ENCODE peak calls at places on chromosomes 4 and X, in five cellular contexts. W is AG04450, C is IMR-90, D is gastrocnemius medialis, N is AG04449. X is an unnamed sample.

GRCh38 chr4:8147231-8147970 is 11.2 kb downstream of the ABLIM2 start:
- DNase-seq in N (no peak), W (no peak), C (no peak), D (no peak), X (no peak)

GRCh38 chr4:88054909-88055308 is 47.5 kb downstream of the PKD2 start:
- DNase-seq in C (peak), N (no peak), D (no peak), W (peak), X (no peak)

GRCh38 chr4:169756971-169757574 is 671 bp downstream of the HPF1 start:
- DNase-seq in D (no peak), C (no peak), N (no peak), W (no peak), X (no peak)

GRCh38 chr4:173748353-173748752 is 218.3 kb upstream of the HAND2 start:
- DNase-seq in C (peak), D (no peak), W (no peak), N (no peak), X (no peak)

GRCh38 chr4:107453987-107454386 is 266.0 kb downstream of the PAPSS1 start:
- DNase-seq in C (no peak), D (no peak), W (no peak), N (no peak), X (no peak)

GRCh38 chr4:159360549-159360948 is 257.7 kb downstream of the RAPGEF2 start:
- DNase-seq in N (peak), D (no peak), C (peak), W (peak), X (peak)

GRCh38 chrX:69126642-69127041 is 38.6 kb downstream of the PJA1 start:
- DNase-seq in C (no peak), D (no peak), N (no peak), W (no peak), X (no peak)

GRCh38 chr4:1172971-1173757 is 781 bp upstream of the SPON2 start:
- DNase-seq in N (no peak), C (peak), W (peak), D (peak), X (peak)

GRCh38 chrX:95056901-95057300 is 1382.9 kb downstream of the FAM133A start:
- DNase-seq in W (no peak), C (peak), N (no peak), D (no peak), X (no peak)

GRCh38 chrX:40947276-40947675 is 138.0 kb upstream of the USP9X start:
- DNase-seq in N (no peak), W (no peak), D (no peak), C (peak), X (no peak)

GRCh38 chr4:109441858-109442480 is 8.4 kb downstream of the SEC24B start:
- DNase-seq in N (no peak), C (peak), D (no peak), W (no peak), X (no peak)

GRCh38 chrX:65668362-65669310 is 1.2 kb downstream of the MSN start:
- DNase-seq in C (peak), D (peak), W (no peak), N (peak), X (peak)

GRCh38 chr4:102008711-102009110 is 218.2 kb downstream of the BANK1 start:
- DNase-seq in D (no peak), W (no peak), C (no peak), N (no peak), X (no peak)

GRCh38 chrX:21766101-21766500 is 8.2 kb upstream of the SMPX start:
- DNase-seq in W (no peak), N (no peak), D (no peak), C (no peak), X (no peak)

DNA sequence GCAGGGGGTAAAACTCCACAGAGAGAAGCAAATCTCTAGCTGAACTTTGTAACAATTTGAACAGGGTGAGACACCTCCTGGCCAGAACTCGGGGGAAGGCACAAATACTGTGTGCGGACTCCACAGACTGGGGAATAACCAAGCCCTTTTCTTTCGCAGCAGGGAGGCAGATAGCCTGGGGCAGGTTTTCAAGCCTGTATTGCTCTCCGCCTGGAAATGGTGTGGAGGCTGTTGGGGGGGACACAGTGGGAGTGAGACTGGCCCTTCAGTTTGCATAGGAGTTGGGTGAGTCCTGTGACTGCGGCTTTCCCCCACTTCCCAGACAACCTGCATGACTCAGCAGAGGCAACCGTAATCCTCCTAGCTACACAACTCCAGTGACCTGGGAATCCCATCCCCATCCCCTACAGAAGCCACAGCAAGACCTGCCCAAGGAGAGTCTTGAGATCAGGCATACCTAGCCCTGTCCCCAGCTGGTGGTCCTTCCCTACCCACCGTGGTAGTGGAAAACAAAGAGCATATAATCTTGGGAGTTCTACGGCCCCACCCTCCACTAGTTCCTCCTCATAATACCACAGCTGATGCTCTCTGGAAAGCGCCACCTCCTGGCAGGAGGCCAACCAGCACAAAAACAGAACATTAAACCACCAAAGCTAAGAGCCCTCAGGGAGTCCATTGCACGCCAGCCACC is 12.9 kb upstream of the SMPX start:
- DNase-seq in D (no peak), C (no peak), N (no peak), W (no peak), X (no peak)
- TF ChIP-seq CTCF in D (no peak), C (no peak), N (no peak), W (no peak), X (no peak)

DNA sequence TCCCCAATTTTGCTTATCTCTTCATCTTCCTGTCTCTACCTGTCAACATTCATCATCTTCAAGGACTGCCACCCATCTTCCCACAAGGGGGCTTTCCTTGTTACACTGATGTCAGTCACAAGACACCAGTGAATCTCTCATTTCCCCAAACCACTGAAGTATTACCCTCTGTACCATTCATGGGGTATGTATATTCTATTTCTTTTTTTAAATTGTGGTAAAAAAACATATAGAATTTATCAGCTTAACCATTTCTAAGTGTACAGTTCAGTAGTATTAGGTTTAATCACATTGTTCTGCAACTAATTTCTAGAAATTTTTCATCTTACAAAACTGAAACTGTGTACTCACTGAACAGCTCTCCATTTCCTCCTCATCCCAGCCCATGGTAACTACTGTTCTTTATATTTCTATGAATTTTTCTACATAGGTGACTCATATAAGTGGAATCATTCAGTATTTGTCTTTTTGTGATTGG is 98.6 kb downstream of the LARP7 start:
- DNase-seq in W (no peak), D (no peak), C (no peak), N (no peak), X (no peak)
- H3K4me3 ChIP-seq in W (no peak), D (no peak), C (no peak), N (no peak), X (no peak)

GRCh38 chr4:144179152-144179739 is 38.7 kb upstream of the GYPA start:
- DNase-seq in N (no peak), C (no peak), D (no peak), W (no peak), X (no peak)

GRCh38 chr4:144176476-144176875 is 36.0 kb upstream of the GYPA start:
- DNase-seq in W (no peak), D (no peak), C (no peak), N (no peak), X (no peak)

GRCh38 chr4:144178414-144178813 is 37.9 kb upstream of the GYPA start:
- DNase-seq in W (no peak), D (no peak), C (no peak), N (no peak), X (no peak)

GRCh38 chr4:144171697-144172096 is 31.2 kb upstream of the GYPA start:
- DNase-seq in N (no peak), C (no peak), W (no peak), D (no peak), X (no peak)

DNA sequence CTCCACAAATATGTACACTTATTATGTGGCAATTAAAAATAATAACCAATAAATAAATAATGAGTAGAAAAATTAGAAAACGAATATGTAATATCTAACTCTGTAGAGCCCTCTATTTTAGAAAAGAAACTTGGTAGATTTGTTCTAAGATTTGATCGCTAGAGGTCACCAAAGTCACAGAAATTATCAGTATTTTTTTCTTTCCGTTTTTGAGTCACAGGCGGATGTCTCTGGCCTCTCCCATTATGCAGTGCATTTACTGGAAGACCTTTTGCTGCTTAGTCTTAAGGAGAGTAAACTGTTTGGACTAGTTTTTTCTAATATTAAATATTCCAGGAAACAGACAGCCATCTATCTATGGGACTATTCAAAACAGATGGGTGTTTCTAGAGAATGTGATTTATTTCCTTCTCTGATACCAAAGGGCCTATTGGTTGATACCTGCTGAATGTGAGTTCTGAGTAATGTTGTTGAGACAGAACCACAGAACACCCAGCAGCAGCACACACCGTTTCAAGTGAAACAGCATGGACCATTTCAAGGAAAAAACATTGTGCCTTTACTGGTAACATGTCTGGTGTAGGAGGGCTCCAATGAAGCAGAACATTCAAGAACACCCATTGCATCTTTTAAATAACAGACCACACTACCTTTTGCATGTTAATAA is 34.0 kb upstream of the GYPA start:
- DNase-seq in W (peak), D (no peak), C (peak), N (peak), X (peak)
- TF ChIP-seq CTCF in W (peak), D (peak), C (peak), N (no peak), X (no peak)

DNA sequence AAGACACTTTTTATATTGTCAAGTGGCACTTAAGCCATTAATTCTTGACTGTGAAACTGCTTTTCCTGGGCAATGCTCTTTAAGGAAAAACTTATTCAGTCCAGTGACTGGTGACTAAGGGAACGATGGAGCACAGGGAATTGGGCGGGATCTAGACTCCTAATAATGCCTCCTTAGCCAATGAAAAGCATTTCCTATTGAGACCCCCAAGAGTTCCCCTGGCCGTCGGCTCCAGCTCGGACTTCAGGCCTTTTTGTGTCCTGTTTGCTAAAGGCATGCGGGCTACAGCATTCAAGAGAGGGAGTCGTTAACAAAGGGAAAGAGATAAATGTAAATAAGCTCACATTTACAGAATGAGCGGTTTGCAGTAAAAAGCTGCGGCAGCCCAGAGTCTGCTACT is at the start of gene LPAR4:
- DNase-seq in C (no peak), N (no peak), W (no peak), D (no peak), X (no peak)
- H3K4me3 ChIP-seq in C (peak), N (peak), W (no peak), D (no peak), X (no peak)

DNA sequence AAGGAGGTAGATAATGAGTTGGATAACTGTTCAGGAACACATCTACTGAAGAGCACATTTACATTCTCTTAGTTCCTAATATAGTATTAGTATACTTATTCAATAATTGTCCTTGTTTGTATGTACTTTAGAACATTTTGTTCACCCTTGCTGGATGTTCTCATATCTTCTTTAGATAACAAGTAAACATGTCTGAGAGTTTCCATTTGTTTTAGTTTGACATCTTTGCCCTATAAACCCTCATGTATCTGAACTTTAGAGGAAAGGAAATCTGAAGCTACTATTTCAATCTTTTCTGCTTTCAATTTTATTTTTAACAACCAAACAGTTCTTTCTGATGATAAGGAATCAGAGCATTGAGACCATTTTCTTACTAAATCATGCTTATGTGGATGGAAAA is 518.6 kb downstream of the RPA4 start:
- DNase-seq in N (no peak), C (no peak), W (no peak), D (no peak), X (no peak)
- TF ChIP-seq CTCF in N (no peak), C (no peak), W (no peak), D (no peak), X (no peak)

GRCh38 chr4:140567722-140568121 is 1.0 kb downstream of the UCP1 start:
- DNase-seq in C (no peak), D (no peak), N (no peak), W (no peak), X (no peak)
- H3K4me3 ChIP-seq in C (no peak), D (peak), N (no peak), W (peak), X (no peak)

DNA sequence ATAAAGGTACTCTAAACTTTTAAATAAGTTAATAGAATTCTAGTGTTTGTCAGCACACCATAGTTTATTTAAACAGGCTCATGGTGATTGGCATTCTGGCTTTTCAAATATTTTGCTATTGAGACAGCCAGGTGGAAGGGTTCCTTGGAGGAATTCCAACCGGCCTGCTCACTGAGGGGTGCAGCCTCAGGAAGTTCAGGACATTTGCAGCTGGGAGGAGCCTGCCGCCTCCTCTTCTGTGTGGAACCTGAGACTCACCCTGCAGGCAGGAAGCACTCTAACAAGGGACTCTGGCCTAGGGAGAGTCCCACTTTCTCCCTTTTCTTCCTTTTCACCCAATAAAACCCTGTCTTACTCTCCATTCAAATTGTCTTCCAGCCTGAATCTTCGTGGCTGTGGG is 1328.0 kb downstream of the FSTL5 start:
- DNase-seq in C (no peak), W (no peak), N (no peak), D (no peak), X (no peak)
- TF ChIP-seq CTCF in C (no peak), W (no peak), N (no peak), D (no peak), X (no peak)

DNA sequence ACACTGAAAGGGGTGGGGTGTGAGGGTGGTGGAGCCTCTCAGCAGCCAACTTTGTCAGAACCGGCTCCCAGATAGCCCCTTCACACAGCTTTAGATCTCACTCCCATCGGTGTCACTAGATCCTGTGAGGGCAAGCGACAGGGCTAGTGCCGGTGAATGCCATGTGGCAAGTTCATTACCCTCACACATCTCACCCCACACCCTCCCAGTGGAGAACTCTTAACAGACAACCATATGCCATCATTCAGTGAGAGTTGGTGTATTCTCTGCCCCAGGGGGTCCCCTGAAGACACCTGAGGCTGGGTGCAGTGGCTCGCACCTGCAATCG is 15.3 kb downstream of the SEPTIN6 start:
- DNase-seq in W (no peak), C (no peak), N (no peak), D (no peak), X (no peak)
- H3K4me3 ChIP-seq in W (no peak), C (no peak), N (no peak), D (no peak), X (no peak)

DNA sequence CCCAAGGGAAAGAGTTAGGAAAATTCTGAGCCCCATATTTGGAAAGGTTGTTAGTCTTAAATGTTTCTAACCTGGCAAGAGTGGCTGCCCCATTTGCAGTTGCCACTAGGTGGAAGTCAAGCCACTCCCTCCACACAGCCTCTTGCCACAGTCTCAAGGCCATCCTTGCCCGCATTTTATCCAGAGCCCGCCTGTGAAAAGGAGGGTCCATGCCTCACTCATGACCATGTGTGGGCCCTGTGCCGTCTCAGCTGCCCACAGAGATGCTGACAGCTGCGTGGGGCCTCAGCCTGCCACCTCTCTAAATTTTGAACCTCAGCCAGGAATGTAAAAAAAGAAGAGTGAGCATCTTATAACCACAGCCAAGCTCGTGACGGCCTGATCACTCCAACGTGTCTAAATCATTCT is 201.5 kb upstream of the FAM241A start:
- DNase-seq in C (no peak), N (no peak), W (no peak), D (no peak), X (no peak)
- TF ChIP-seq CTCF in C (peak), N (peak), W (peak), D (no peak), X (peak)